ENCODE peak calls at places on chromosomes 1 and 21, in five cellular contexts. One of them, this sample, is unnamed.

GRCh38 chr1:147890177-147890790 is 12.3 kb upstream of the GJA8 start:
- DNase-seq in pancreas: peak; percentile 30
- DNase-seq in right atrium auricular region: no peak
- DNase-seq in right lobe of liver: no peak
- DNase-seq in left lung: peak; percentile 70
- DNase-seq in this sample: peak; percentile 42

GRCh38 chr1:24904731-24905354 is 25.2 kb downstream of the RUNX3 start:
- DNase-seq in right lobe of liver: peak; percentile 35
- DNase-seq in pancreas: no peak
- DNase-seq in right atrium auricular region: no peak
- DNase-seq in left lung: peak; percentile 19
- DNase-seq in this sample: no peak

GRCh38 chr1:27588256-27589232 is 15.4 kb downstream of the AHDC1 start:
- DNase-seq in pancreas: no peak
- DNase-seq in left lung: no peak
- DNase-seq in right lobe of liver: no peak
- DNase-seq in right atrium auricular region: no peak
- DNase-seq in this sample: no peak

GRCh38 chr1:41957568-41957967 is 38.8 kb upstream of the HIVEP3 start:
- DNase-seq in right lobe of liver: no peak
- DNase-seq in left lung: no peak
- DNase-seq in right atrium auricular region: no peak
- DNase-seq in pancreas: no peak
- DNase-seq in this sample: no peak

GRCh38 chr1:55712148-55712547 is 497.0 kb upstream of the USP24 start:
- DNase-seq in left lung: no peak
- DNase-seq in pancreas: no peak
- DNase-seq in right lobe of liver: no peak
- DNase-seq in right atrium auricular region: no peak
- DNase-seq in this sample: no peak

GRCh38 chr1:156675715-156676311 is 1.4 kb downstream of the NES start:
- DNase-seq in right lobe of liver: no peak
- DNase-seq in right atrium auricular region: no peak
- DNase-seq in pancreas: no peak
- DNase-seq in left lung: no peak
- DNase-seq in this sample: no peak

GRCh38 chr1:6591222-6591621 is 11.4 kb downstream of the ZBTB48 start:
- DNase-seq in pancreas: no peak
- DNase-seq in right lobe of liver: no peak
- DNase-seq in left lung: no peak
- DNase-seq in right atrium auricular region: no peak
- DNase-seq in this sample: no peak

GRCh38 chr1:107964397-107965111 is 426 bp downstream of the VAV3 start:
- DNase-seq in pancreas: no peak
- DNase-seq in left lung: peak; percentile 37
- DNase-seq in right lobe of liver: peak; percentile 61
- DNase-seq in right atrium auricular region: no peak
- DNase-seq in this sample: peak; percentile 17

GRCh38 chr1:58874757-58875755 is 91.2 kb upstream of the JUN start:
- DNase-seq in left lung: no peak
- DNase-seq in pancreas: peak; percentile 67
- DNase-seq in right atrium auricular region: peak; percentile 84
- DNase-seq in right lobe of liver: no peak
- DNase-seq in this sample: no peak

GRCh38 chr1:31668303-31668883 is 23.7 kb upstream of the PEF1 start:
- DNase-seq in right atrium auricular region: no peak
- DNase-seq in pancreas: no peak
- DNase-seq in right lobe of liver: no peak
- DNase-seq in left lung: no peak
- DNase-seq in this sample: no peak

GRCh38 chr21:14737922-14738321 is 191.8 kb upstream of the SAMSN1 start:
- DNase-seq in right lobe of liver: no peak
- DNase-seq in right atrium auricular region: no peak
- DNase-seq in pancreas: peak; percentile 29
- DNase-seq in left lung: no peak
- DNase-seq in this sample: no peak

GRCh38 chr1:151008244-151009205 is at the start of gene PRUNE1:
- DNase-seq in right lobe of liver: peak; percentile 98
- DNase-seq in right atrium auricular region: peak; percentile 95
- DNase-seq in pancreas: peak; percentile 96
- DNase-seq in left lung: peak; percentile 97
- DNase-seq in this sample: peak; percentile 95
- TF ChIP-seq CTCF in right lobe of liver: no peak
- TF ChIP-seq CTCF in right atrium auricular region: no peak
- TF ChIP-seq CTCF in pancreas: no peak
- TF ChIP-seq CTCF in left lung: peak; percentile 25
- TF ChIP-seq CTCF in this sample: no peak

GRCh38 chr1:67572594-67573221 is 112.3 kb upstream of the GADD45A start:
- DNase-seq in left lung: peak; percentile 65
- DNase-seq in right atrium auricular region: no peak
- DNase-seq in right lobe of liver: peak; percentile 93
- DNase-seq in pancreas: peak; percentile 93
- DNase-seq in this sample: no peak
- H3K27ac ChIP-seq in left lung: no peak overlapping the region
- H3K27ac ChIP-seq in right atrium auricular region: no peak overlapping the region
- H3K27ac ChIP-seq in right lobe of liver: peak overlapping the region; percentile 78
- H3K27ac ChIP-seq in pancreas: peak overlapping the region; percentile 82
- H3K27ac ChIP-seq in this sample: no peak overlapping the region

DNA sequence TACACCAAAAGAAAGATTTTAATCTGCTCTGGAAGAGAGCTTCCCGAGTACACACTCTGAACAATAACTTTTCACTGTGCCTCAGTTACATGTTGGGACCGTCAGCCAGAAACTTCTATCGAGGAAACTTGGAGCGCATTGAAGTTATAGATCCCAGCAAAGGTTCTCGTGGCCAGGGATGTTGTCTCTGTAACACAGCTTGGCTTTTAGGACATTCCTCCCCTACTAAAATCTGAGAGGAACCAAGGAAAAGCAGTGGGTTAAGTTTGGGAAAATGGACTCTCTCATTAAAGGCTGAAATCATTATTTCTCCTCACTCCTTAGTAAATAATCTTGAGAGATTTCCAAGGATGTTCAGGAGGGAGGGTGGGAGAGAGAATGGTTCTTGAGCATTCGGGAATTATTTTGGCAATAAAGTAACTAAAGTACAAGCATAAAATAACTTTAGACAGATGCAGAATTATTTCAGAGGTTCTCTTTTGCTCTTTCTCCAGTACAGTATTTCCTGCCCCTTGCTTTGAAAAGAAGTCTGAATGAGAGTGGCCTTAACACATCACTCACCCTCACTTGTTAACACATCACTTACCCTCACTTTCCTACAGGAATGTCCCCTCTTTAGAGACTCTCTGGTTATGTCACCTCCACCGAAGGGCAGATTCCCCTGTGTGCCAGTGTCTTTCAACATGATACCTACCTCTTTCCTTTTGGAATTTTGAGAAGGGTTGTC is 1.8 kb upstream of the NFIA start:
- DNase-seq in left lung: no peak
- DNase-seq in right lobe of liver: no peak
- DNase-seq in pancreas: no peak
- DNase-seq in right atrium auricular region: no peak
- DNase-seq in this sample: no peak
- H3K27me3 ChIP-seq in left lung: no peaks in the 10 kb centered on the region
- H3K27me3 ChIP-seq in right lobe of liver: no peaks in the 10 kb centered on the region
- H3K27me3 ChIP-seq in pancreas: no peaks in the 10 kb centered on the region
- H3K27me3 ChIP-seq in right atrium auricular region: no peaks in the 10 kb centered on the region
- H3K27me3 ChIP-seq in this sample: no peaks in the 10 kb centered on the region

GRCh38 chr1:200253774-200254495 is 155.9 kb downstream of the ZNF281 start:
- DNase-seq in left lung: no peak
- DNase-seq in right atrium auricular region: no peak
- DNase-seq in pancreas: no peak
- DNase-seq in right lobe of liver: no peak
- DNase-seq in this sample: no peak
- TF ChIP-seq CTCF in left lung: no peak
- TF ChIP-seq CTCF in right atrium auricular region: no peak
- TF ChIP-seq CTCF in pancreas: no peak
- TF ChIP-seq CTCF in right lobe of liver: no peak
- TF ChIP-seq CTCF in this sample: no peak

GRCh38 chr1:111720274-111720976 is 18.8 kb downstream of the INKA2 start:
- DNase-seq in right lobe of liver: no peak
- DNase-seq in left lung: no peak
- DNase-seq in pancreas: no peak
- DNase-seq in right atrium auricular region: no peak
- DNase-seq in this sample: no peak
- H3K27ac ChIP-seq in right lobe of liver: no peak overlapping the region
- H3K27ac ChIP-seq in left lung: peak overlapping the region; percentile 85
- H3K27ac ChIP-seq in pancreas: no peak overlapping the region
- H3K27ac ChIP-seq in right atrium auricular region: peak overlapping the region; percentile 62
- H3K27ac ChIP-seq in this sample: no peak overlapping the region

GRCh38 chr21:42671778-42672593 is 18.6 kb downstream of the PDE9A start:
- DNase-seq in right lobe of liver: no peak
- DNase-seq in right atrium auricular region: no peak
- DNase-seq in left lung: no peak
- DNase-seq in pancreas: no peak
- DNase-seq in this sample: no peak

GRCh38 chr21:42675403-42675802 is 22.0 kb downstream of the PDE9A start:
- DNase-seq in pancreas: no peak
- DNase-seq in right atrium auricular region: no peak
- DNase-seq in right lobe of liver: no peak
- DNase-seq in left lung: no peak
- DNase-seq in this sample: no peak

GRCh38 chr21:42674351-42674940 is 21.0 kb downstream of the PDE9A start:
- DNase-seq in left lung: no peak
- DNase-seq in pancreas: no peak
- DNase-seq in right lobe of liver: no peak
- DNase-seq in right atrium auricular region: no peak
- DNase-seq in this sample: no peak

GRCh38 chr21:42672699-42673458 is 19.5 kb downstream of the PDE9A start:
- DNase-seq in right lobe of liver: peak; percentile 76
- DNase-seq in left lung: no peak
- DNase-seq in right atrium auricular region: no peak
- DNase-seq in pancreas: no peak
- DNase-seq in this sample: no peak

GRCh38 chr21:42673633-42674328 is 20.4 kb downstream of the PDE9A start:
- DNase-seq in right lobe of liver: no peak
- DNase-seq in right atrium auricular region: no peak
- DNase-seq in left lung: no peak
- DNase-seq in pancreas: no peak
- DNase-seq in this sample: no peak
- H3K27me3 ChIP-seq in right lobe of liver: no peaks in the 10 kb centered on the region
- H3K27me3 ChIP-seq in right atrium auricular region: no peaks in the 10 kb centered on the region
- H3K27me3 ChIP-seq in left lung: no peaks in the 10 kb centered on the region
- H3K27me3 ChIP-seq in pancreas: no peaks in the 10 kb centered on the region
- H3K27me3 ChIP-seq in this sample: no peaks in the 10 kb centered on the region

This sample was measured in CD4-positive, alpha-beta T cell.